ENCODE peak calls at places on chromosomes 4 and X, in five cellular contexts. L is effector memory CD4-positive, alpha-beta T cell; S is aorta; F is uterus; C is BE2C. Q is an unnamed sample. For H3K4me1 and H3K9me3, the result is how much of the 10 kb centered on the place peaks cover.

GRCh38 chrX:13933851-13934250 is 95.8 kb downstream of the GEMIN8 start:
- DNase-seq in L (no peak), S (no peak), F (no peak), C (no peak), Q (no peak)

GRCh38 chr4:139858436-139859225 is 193.0 kb downstream of the MGST2 start:
- DNase-seq in L (no peak), S (no peak), F (no peak), C (no peak), Q (no peak)

GRCh38 chrX:145190801-145191389 is 56.4 kb upstream of the SPANXN1 start:
- DNase-seq in L (no peak), S (no peak), F (no peak), C (no peak), Q (no peak)

GRCh38 chr4:152817331-152817730 is 37.6 kb downstream of the ARFIP1 start:
- DNase-seq in L (no peak), S (no peak), F (no peak), C (no peak), Q (no peak)

GRCh38 chr4:7206856-7207567 is 14.7 kb downstream of the SORCS2 start:
- DNase-seq in L (no peak), S (peak), F (peak), C (peak), Q (peak)

GRCh38 chr4:7926822-7927221 is 12.8 kb downstream of the AFAP1 start:
- DNase-seq in L (no peak), S (no peak), F (no peak), C (no peak), Q (no peak)

GRCh38 chrX:23559975-23560374 is 107.3 kb upstream of the PRDX4 start:
- DNase-seq in L (no peak), S (no peak), F (no peak), C (no peak), Q (no peak)

GRCh38 chrX:40307871-40308270 is 210.1 kb upstream of the BCOR start:
- DNase-seq in L (no peak), S (no peak), F (no peak), C (no peak), Q (no peak)

GRCh38 chr4:8040607-8041006 is 100.9 kb upstream of the AFAP1 start:
- DNase-seq in L (no peak), S (no peak), F (no peak), C (no peak), Q (no peak)

GRCh38 chr4:114677346-114677979 is 78.9 kb downstream of the UGT8 start:
- DNase-seq in L (no peak), S (no peak), F (no peak), C (no peak), Q (no peak)

GRCh38 chr4:14064969-14065368 is 437.4 kb upstream of the BOD1L1 start:
- DNase-seq in L (no peak), S (no peak), F (no peak), C (no peak), Q (no peak)

GRCh38 chr4:6416518-6417286 is 55.7 kb downstream of the PPP2R2C start:
- DNase-seq in L (no peak), S (no peak), F (no peak), C (peak), Q (no peak)

GRCh38 chr4:148426643-148427042 is 15.6 kb downstream of the NR3C2 start:
- DNase-seq in L (no peak), S (no peak), F (no peak), C (no peak), Q (no peak)

GRCh38 chr4:148434075-148434773 is 8.0 kb downstream of the NR3C2 start:
- DNase-seq in L (no peak), S (no peak), F (no peak), C (no peak), Q (no peak)

GRCh38 chr4:148430847-148431246 is 11.4 kb downstream of the NR3C2 start:
- DNase-seq in L (no peak), S (no peak), F (no peak), C (no peak), Q (no peak)

GRCh38 chr4:148435654-148436406 is 6.4 kb downstream of the NR3C2 start:
- DNase-seq in L (no peak), S (no peak), F (no peak), C (no peak), Q (peak)

GRCh38 chr4:148431401-148431800 is 10.8 kb downstream of the NR3C2 start:
- DNase-seq in L (no peak), S (no peak), F (no peak), C (no peak), Q (no peak)
- H3K4me1 ChIP-seq in L (under half), S (under half), F (under half), C (under half), Q (under half)

GRCh38 chrX:1325515-1326116 is 11.0 kb upstream of the IL3RA start:
- DNase-seq in L (no peak), S (no peak), F (no peak), C (no peak), Q (no peak)

GRCh38 chrX:1327651-1328304 is 8.8 kb upstream of the IL3RA start:
- DNase-seq in L (no peak), S (no peak), F (no peak), C (no peak), Q (no peak)

GRCh38 chrX:1321689-1322088 is 14.9 kb upstream of the IL3RA start:
- DNase-seq in L (no peak), S (peak), F (no peak), C (no peak), Q (no peak)

GRCh38 chrX:1322393-1322792 is 14.2 kb upstream of the IL3RA start:
- DNase-seq in L (no peak), S (peak), F (no peak), C (no peak), Q (no peak)

GRCh38 chrX:1323315-1323714 is 13.3 kb upstream of the IL3RA start:
- DNase-seq in L (no peak), S (peak), F (no peak), C (no peak), Q (peak)
- H3K9me3 ChIP-seq in L (under half), S (under half), F (under half), C (under half), Q (under half)

GRCh38 chrX:136626237-136626636 is 21.7 kb upstream of the CD40LG start:
- DNase-seq in L (no peak), S (no peak), F (no peak), C (no peak), Q (no peak)
- H3K4me1 ChIP-seq in L (under half), S (under half), F (under half), C (under half), Q (under half)

GRCh38 chrX:72421797-72422196 is 116.1 kb upstream of the CITED1 start:
- DNase-seq in L (no peak), S (no peak), F (no peak), C (no peak), Q (no peak)
- H3K9me3 ChIP-seq in L (under half), S (under half), F (under half), C (under half), Q (under half)

GRCh38 chr4:2399216-2399615 is 19.2 kb downstream of the ZFYVE28 start:
- DNase-seq in L (no peak), S (no peak), F (no peak), C (no peak), Q (no peak)
- H3K4me1 ChIP-seq in L (under half), S (under half), F (under half), C (under half), Q (under half)

DNA sequence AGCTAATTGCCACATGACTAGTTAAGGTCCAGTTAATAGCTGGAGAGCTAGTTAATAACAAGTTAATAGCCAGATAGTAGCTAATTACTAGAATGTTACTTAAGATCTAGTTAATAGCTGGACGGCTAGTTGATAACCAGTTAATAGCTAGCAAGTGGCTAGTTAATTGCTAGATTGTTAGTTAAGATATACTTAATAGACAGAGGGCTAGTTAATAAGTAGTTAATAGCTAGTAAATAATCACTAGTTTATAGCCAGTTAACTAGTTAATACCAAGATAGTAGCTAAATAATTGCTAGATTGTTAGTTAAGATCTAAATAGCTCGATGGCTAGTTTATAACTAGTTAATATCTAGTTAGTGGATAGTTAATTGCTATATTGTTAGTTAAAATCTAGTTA is 632.6 kb upstream of the CT83 start:
- DNase-seq in L (no peak), S (no peak), F (no peak), C (no peak), Q (no peak)
- H3K9me3 ChIP-seq in L (under half), S (under half), F (under half), C (under half), Q (under half)

DNA sequence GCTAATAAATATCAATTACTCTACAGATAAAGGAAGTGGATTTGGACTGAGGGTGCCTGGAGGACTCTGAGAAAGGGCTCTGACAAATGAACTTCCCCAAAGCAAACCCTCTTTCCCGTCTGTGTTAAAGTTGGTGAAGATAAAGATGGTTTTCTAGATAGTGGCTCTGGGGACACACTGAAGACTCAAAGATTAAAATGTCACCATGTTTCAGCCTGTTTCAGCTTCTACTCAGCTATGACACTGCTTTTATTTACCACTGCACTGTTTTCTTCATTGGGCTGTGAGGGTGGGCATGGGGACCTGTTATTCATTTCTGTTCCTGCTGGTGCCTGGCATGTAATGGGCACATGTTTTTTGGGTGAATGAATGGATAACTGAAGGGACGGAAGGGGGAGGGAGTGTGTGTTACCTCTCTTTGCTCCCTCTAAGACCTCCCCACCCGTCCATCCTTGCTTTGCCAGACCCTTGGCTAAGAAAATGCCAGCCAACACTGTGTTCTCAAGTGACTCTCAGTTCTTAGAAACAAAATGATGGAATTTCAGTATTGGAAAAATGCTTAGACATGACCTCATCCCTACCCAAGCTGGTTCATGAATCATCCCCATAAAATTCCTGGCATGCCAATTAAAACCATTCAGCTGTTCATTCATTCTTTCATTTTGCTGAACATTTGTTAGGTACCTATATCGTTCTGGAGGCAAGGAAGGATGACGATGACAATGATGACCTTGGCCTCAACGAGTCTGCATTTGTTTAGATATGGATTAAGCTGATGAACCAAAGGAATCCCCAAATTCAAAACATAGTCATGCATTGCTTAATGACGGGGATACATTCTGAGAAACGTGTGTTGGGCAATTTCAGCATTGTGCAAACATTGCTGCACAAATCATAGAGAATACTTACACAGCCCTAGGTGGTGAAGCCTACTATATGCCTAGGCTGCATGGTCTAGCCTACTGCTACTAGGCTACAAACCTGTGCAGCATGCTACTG is 13.4 kb upstream of the STK32B start:
- DNase-seq in L (no peak), S (no peak), F (no peak), C (no peak), Q (no peak)
- H3K4me1 ChIP-seq in L (under half), S (under half), F (under half), C (under half), Q (under half)

GRCh38 chr4:112706840-112707207 is 69.9 kb downstream of the LARP7 start:
- DNase-seq in L (no peak), S (no peak), F (no peak), C (no peak), Q (no peak)

GRCh38 chr4:112704322-112704721 is 67.4 kb downstream of the LARP7 start:
- DNase-seq in L (no peak), S (no peak), F (no peak), C (no peak), Q (no peak)

GRCh38 chr4:112700679-112701078 is 63.7 kb downstream of the LARP7 start:
- DNase-seq in L (no peak), S (no peak), F (no peak), C (no peak), Q (no peak)

GRCh38 chr4:112704991-112705845 is 68.3 kb downstream of the LARP7 start:
- DNase-seq in L (no peak), S (peak), F (peak), C (peak), Q (peak)

DNA sequence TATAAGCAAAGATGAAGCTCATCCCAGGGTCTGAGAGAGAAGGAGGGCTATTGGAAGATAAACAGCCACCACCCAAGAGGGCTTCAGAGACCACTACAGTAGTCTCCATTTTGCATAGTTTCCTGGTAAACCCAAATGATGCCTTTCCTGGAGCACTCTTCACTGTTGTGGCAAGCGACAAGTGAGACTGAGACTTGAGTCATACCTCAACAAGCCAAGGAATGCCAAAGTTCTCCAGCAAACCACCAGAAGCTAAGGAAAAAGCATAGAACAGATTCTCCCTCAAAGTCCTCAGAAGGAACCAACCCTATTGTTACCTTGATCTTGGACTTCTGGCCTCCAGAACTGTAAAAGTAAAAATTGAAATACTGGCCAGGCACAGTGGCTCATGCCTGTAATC is 65.9 kb downstream of the LARP7 start:
- DNase-seq in L (no peak), S (no peak), F (no peak), C (no peak), Q (no peak)
- H3K9me3 ChIP-seq in L (under half), S (under half), F (under half), C (under half), Q (under half)

DNA sequence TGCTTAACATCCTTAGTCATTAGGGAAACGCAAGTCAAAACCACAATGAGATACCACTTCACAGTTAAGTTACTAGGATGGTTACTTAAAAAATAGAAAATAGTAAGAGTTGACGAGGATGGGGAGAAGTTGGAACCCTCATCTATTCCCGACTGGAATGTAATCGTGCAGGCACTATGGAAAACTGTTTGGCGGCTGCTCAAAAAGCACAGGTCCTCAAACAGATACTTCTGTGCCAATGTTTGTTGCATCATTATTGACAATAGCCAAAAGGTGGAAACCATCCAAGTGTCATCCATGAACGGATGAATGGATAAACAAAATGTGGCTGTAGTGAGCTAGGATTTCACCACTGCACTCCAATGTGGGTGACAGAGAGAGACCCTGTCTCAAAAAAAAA is 11.7 kb downstream of the CTAG1B start:
- DNase-seq in L (no peak), S (no peak), F (no peak), C (no peak), Q (no peak)
- H3K4me1 ChIP-seq in L (under half), S (under half), F (under half), C (under half), Q (under half)

GRCh38 chrX:146707781-146708180 is 101.8 kb upstream of the CXorf51B start:
- DNase-seq in L (no peak), S (no peak), F (no peak), C (no peak), Q (no peak)
- H3K9me3 ChIP-seq in L (under half), S (under half), F (under half), C (under half), Q (under half)

Q was measured in psoas muscle.